ENCODE peak calls at places on chromosome 22, in nine cellular contexts. F is GM12865, K is A549, V is fibroblast of the aortic adventitia, W is heart left ventricle, O is H9, X is brain microvascular endothelial cell, C is PC-3, U is ovary. H is an unnamed sample.

GRCh38 chr22:25404923-25405853 is 159.3 kb upstream of the GRK3 start:
- DNase-seq in F (peak; percentile 76), K (peak; percentile 52), V (peak; percentile 61), W (peak; percentile 95), O (no peak), X (peak; percentile 31), C (peak; percentile 60), U (peak; percentile 76), H (peak; percentile 73)

GRCh38 chr22:38257650-38258246 is 15.1 kb downstream of the TMEM184B start:
- DNase-seq in F (no peak), K (no peak), V (no peak), W (no peak), O (no peak), X (no peak), C (peak; percentile 19), U (peak; percentile 74), H (no peak)

GRCh38 chr22:38837414-38837813 is 6.4 kb downstream of the NPTXR start:
- DNase-seq in F (no peak), K (no peak), V (no peak), W (no peak), O (no peak), X (no peak), C (no peak), U (no peak), H (no peak)

GRCh38 chr22:48896766-48897637 is 930.7 kb downstream of the BRD1 start:
- DNase-seq in F (no peak), K (no peak), V (no peak), W (no peak), O (peak; percentile 19), X (no peak), C (no peak), U (no peak), H (no peak)

GRCh38 chr22:32997295-32997694 is 60.9 kb downstream of the SYN3 start:
- DNase-seq in F (no peak), K (no peak), V (no peak), W (no peak), O (no peak), X (no peak), C (no peak), U (no peak), H (no peak)

GRCh38 chr22:43279867-43280519 is 63.2 kb downstream of the SCUBE1 start:
- DNase-seq in F (no peak), K (no peak), V (no peak), W (no peak), O (no peak), X (no peak), C (no peak), U (no peak), H (no peak)

GRCh38 chr22:17980638-17981051 is 43.7 kb downstream of the MICAL3 start:
- DNase-seq in F (peak; percentile 58), K (no peak), V (no peak), W (no peak), O (no peak), X (no peak), C (no peak), U (no peak), H (no peak)

GRCh38 chr22:47632646-47633045 is 870.2 kb downstream of the TBC1D22A start:
- DNase-seq in F (no peak), K (no peak), V (no peak), W (no peak), O (no peak), X (no peak), C (peak; percentile 6), U (no peak), H (no peak)

DNA sequence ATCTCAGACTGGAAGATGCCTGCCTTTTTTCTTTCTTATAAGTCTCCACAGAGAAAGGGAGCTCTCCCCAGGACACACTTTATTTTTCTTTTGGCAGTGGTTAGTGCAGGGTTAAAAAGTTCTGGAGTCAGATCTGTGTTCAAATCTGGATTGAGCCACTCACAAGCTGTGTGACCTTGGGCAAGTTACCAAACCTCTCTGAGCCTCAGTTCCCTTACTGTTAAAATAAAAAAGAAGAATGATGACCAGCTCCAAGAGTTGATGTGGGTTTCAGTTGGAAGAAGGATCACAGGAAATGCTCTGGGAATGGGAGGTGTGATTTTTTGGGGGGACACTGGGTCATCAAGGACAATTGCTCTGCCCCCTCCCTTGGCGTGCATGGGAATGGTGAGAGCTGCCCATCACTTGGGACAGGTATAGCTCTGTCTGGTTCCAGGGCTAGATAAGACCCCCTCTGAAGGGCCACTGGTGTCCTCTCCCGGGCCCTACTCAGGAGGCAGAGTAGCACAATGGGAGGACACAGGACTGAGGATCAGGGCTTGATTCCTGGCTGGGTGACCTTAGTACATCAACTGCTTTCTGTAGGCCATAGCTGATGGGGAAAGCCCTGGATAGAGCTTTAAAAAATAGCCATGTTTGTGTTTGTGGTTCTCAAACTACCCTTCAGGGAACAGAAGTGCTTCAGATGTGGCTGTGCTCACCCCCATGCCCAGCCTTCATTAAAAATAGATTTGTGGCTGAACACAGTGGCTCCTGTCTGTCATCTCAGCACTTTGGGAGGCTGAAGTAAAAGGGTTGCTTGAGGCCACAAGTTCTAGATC is 228.3 kb downstream of the MIAT start:
- DNase-seq in F (no peak), K (no peak), V (no peak), W (no peak), O (no peak), X (no peak), C (no peak), U (no peak), H (no peak)
- TF ChIP-seq CTCF in F (no peak), K (no peak), V (no peak), W (no peak), O (no peak), X (no peak), C (no peak), U (no peak), H (no peak)

GRCh38 chr22:24108073-24108472 is 73.2 kb upstream of the SUSD2 start:
- DNase-seq in F (no peak), K (no peak), V (no peak), W (peak; percentile 19), O (peak; percentile 41), X (no peak), C (no peak), U (no peak), H (no peak)

GRCh38 chr22:24106385-24107381 is 74.6 kb upstream of the SUSD2 start:
- DNase-seq in F (peak; percentile 71), K (no peak), V (peak; percentile 6), W (peak; percentile 51), O (peak; percentile 37), X (no peak), C (no peak), U (no peak), H (peak; percentile 23)

GRCh38 chr22:24105661-24106060 is 75.6 kb upstream of the SUSD2 start:
- DNase-seq in F (no peak), K (no peak), V (no peak), W (peak; percentile 15), O (no peak), X (no peak), C (no peak), U (no peak), H (no peak)

GRCh38 chr22:24109649-24110048 is 71.6 kb upstream of the SUSD2 start:
- DNase-seq in F (no peak), K (no peak), V (no peak), W (no peak), O (no peak), X (no peak), C (no peak), U (no peak), H (no peak)

GRCh38 chr22:24107668-24108067 is 73.6 kb upstream of the SUSD2 start:
- DNase-seq in F (no peak), K (no peak), V (peak; percentile 95), W (peak; percentile 86), O (no peak), X (peak; percentile 61), C (peak; percentile 37), U (peak; percentile 93), H (no peak)
- TF ChIP-seq CTCF in F (no peak), K (no peak), V (peak; percentile 87), W (peak; percentile 17), O (no peak), X (peak; percentile 36), C (no peak), U (peak; percentile 52), H (no peak)

DNA sequence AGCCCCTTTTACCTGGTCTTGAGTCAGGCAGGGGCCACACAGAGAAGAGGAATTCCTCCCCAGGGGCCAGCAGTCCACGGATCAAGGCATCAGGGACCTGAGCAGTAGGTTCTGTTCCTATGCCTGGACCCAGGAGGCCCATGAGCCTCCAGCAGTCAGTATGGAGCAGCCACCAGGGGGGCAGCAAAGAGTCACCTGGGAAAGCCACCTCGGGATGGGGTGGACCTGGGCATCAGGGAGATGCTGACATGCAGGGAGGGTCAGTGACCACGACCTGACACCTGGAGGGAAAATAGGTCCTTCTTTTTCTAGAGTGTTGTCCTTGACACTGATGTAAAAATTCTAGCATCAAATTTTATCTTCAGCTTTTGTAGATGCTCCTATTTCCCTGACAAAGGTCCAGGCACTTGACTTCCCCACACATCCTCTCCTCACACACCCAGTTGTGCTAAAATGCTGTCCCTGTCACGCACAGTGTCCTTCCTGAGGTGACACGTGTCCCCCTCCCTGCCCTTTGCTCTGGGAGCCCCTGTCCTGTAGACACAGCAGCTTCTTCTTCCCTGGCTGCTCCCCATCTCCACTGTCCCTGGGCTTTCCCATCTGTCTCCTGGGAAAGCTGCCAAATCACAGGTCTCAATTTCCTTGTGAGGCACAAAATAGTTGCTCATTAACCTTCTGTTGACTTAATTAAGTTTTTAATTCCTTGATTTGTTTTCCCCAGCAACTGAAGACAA is 70.0 kb upstream of the IGLL5 start:
- DNase-seq in F (no peak), K (peak; percentile 7), V (no peak), W (no peak), O (no peak), X (no peak), C (no peak), U (no peak), H (no peak)
- TF ChIP-seq CTCF in F (no peak), K (no peak), V (no peak), W (no peak), O (peak; percentile 25), X (no peak), C (no peak), U (no peak), H (no peak)

DNA sequence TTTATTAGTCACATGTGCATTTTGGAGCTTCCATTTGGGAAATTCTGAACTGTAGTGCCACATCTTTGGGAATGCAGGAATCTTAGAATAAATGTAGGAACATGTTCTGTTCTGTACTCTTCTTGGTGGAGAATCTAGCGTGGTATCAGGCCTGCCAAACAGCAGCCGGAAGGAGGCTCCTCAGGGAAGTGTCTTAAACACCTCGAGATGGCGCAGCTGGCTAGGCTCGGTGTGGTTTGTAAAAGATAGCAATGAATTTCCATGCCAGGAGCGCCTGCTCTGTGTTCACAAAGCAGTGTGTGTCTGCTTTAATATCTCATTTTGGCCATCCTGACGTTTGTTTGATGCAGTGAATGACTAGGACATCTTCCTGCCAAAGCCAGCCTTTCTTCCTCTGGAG is 145.1 kb downstream of the ATXN10 start:
- DNase-seq in F (no peak), K (no peak), V (no peak), W (no peak), O (no peak), X (no peak), C (no peak), U (no peak), H (no peak)
- TF ChIP-seq CTCF in F (no peak), K (no peak), V (no peak), W (no peak), O (no peak), X (no peak), C (no peak), U (no peak), H (no peak)

DNA sequence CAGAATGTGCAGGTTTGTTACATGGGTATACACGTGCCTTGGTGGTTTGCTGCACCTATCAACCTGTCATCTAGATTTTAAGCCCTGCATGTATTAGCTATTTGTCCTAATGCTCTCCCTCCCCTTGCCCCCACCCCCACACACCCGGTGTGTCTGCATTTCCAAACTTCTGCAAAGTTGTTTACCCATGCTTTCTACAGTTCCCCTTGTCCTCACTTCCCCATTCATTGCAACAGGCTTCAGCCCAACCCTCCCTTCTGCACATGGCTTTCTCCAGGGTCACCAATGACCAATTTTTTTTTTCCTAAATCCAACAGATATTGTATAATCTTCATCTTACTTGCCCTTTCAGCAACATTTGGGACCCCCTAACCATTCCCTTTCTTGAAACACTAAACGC is 32.0 kb upstream of the NUP50 start:
- DNase-seq in F (no peak), K (no peak), V (no peak), W (no peak), O (no peak), X (no peak), C (no peak), U (no peak), H (no peak)
- TF ChIP-seq CTCF in F (no peak), K (no peak), V (no peak), W (no peak), O (no peak), X (no peak), C (no peak), U (no peak), H (no peak)

H was measured in activated B cell treated with CpG ODN at 0.5 μM for 24 hours.